ENCODE peak calls at places on chromosomes 13 and 19, in four cellular contexts. One of them, this sample, is unnamed.

GRCh38 chr19:13742756-13743155 is 21.6 kb upstream of the MRI1 start:
- DNase-seq in brain microvascular endothelial cell: no peak
- DNase-seq in CD8-positive, alpha-beta T cell: no peak
- DNase-seq in mucosa of descending colon: no peak
- DNase-seq in this sample: no peak

GRCh38 chr13:20136781-20137703 is 23.8 kb downstream of the GJA3 start:
- DNase-seq in brain microvascular endothelial cell: no peak
- DNase-seq in CD8-positive, alpha-beta T cell: no peak
- DNase-seq in mucosa of descending colon: peak; percentile 80
- DNase-seq in this sample: no peak

GRCh38 chr19:50796634-50797428 is 6.6 kb downstream of the ACP4 start:
- DNase-seq in brain microvascular endothelial cell: no peak
- DNase-seq in CD8-positive, alpha-beta T cell: no peak
- DNase-seq in mucosa of descending colon: no peak
- DNase-seq in this sample: no peak

GRCh38 chr13:105956891-105957290 is 578.6 kb downstream of the EFNB2 start:
- DNase-seq in brain microvascular endothelial cell: no peak
- DNase-seq in CD8-positive, alpha-beta T cell: no peak
- DNase-seq in mucosa of descending colon: no peak
- DNase-seq in this sample: no peak

GRCh38 chr13:48302920-48303330 is 626 bp upstream of the RB1 start:
- DNase-seq in brain microvascular endothelial cell: no peak
- DNase-seq in CD8-positive, alpha-beta T cell: no peak
- DNase-seq in mucosa of descending colon: no peak
- DNase-seq in this sample: no peak

GRCh38 chr13:109707044-109707794 is 79.2 kb downstream of the IRS2 start:
- DNase-seq in brain microvascular endothelial cell: no peak
- DNase-seq in CD8-positive, alpha-beta T cell: no peak
- DNase-seq in mucosa of descending colon: peak; percentile 62
- DNase-seq in this sample: no peak

GRCh38 chr13:95540848-95541247 is 11.7 kb upstream of the CLDN10 start:
- DNase-seq in brain microvascular endothelial cell: no peak
- DNase-seq in CD8-positive, alpha-beta T cell: no peak
- DNase-seq in mucosa of descending colon: no peak
- DNase-seq in this sample: no peak

GRCh38 chr13:30943881-30944280 is 11.4 kb downstream of the TEX26 start:
- DNase-seq in brain microvascular endothelial cell: no peak
- DNase-seq in CD8-positive, alpha-beta T cell: no peak
- DNase-seq in mucosa of descending colon: no peak
- DNase-seq in this sample: peak; percentile 6

GRCh38 chr19:16829822-16830289 is 658 bp downstream of the SIN3B start:
- DNase-seq in brain microvascular endothelial cell: no peak
- DNase-seq in CD8-positive, alpha-beta T cell: peak; percentile 49
- DNase-seq in mucosa of descending colon: peak; percentile 42
- DNase-seq in this sample: no peak

GRCh38 chr19:7985481-7985911 is 19.9 kb downstream of the ELAVL1 start:
- DNase-seq in brain microvascular endothelial cell: no peak
- DNase-seq in CD8-positive, alpha-beta T cell: no peak
- DNase-seq in mucosa of descending colon: no peak
- DNase-seq in this sample: no peak

GRCh38 chr19:45478454-45479238 is 10.8 kb downstream of the FOSB start:
- DNase-seq in brain microvascular endothelial cell: peak; percentile 92
- DNase-seq in CD8-positive, alpha-beta T cell: peak; percentile 93
- DNase-seq in mucosa of descending colon: peak; percentile 89
- DNase-seq in this sample: peak; percentile 96

GRCh38 chr19:46571495-46571894 is 29.6 kb upstream of the CALM3 start:
- DNase-seq in brain microvascular endothelial cell: peak; percentile 14
- DNase-seq in CD8-positive, alpha-beta T cell: no peak
- DNase-seq in mucosa of descending colon: no peak
- DNase-seq in this sample: peak; percentile 31

GRCh38 chr13:30744056-30744684 is 8.8 kb downstream of the ALOX5AP start:
- DNase-seq in brain microvascular endothelial cell: peak; percentile 65
- DNase-seq in CD8-positive, alpha-beta T cell: peak; percentile 86
- DNase-seq in mucosa of descending colon: peak; percentile 54
- DNase-seq in this sample: peak; percentile 54

GRCh38 chr13:113969311-113969972 is 4.4 kb downstream of the C13orf46 start:
- DNase-seq in brain microvascular endothelial cell: no peak
- DNase-seq in CD8-positive, alpha-beta T cell: no peak
- DNase-seq in mucosa of descending colon: peak; percentile 24
- DNase-seq in this sample: no peak

GRCh38 chr19:23597661-23598060 is 89.4 kb downstream of the ZNF675 start:
- DNase-seq in brain microvascular endothelial cell: no peak
- DNase-seq in CD8-positive, alpha-beta T cell: no peak
- DNase-seq in mucosa of descending colon: no peak
- DNase-seq in this sample: no peak

GRCh38 chr13:71751074-71751473 is 115.9 kb downstream of the DACH1 start:
- DNase-seq in brain microvascular endothelial cell: no peak
- DNase-seq in CD8-positive, alpha-beta T cell: no peak
- DNase-seq in mucosa of descending colon: no peak
- DNase-seq in this sample: no peak

GRCh38 chr13:91719033-91719432 is 320.6 kb downstream of the GPC5 start:
- DNase-seq in brain microvascular endothelial cell: peak; percentile 9
- DNase-seq in CD8-positive, alpha-beta T cell: no peak
- DNase-seq in mucosa of descending colon: no peak
- DNase-seq in this sample: peak; percentile 9

GRCh38 chr13:35283856-35284255 is 192.6 kb downstream of the MAB21L1 start:
- DNase-seq in brain microvascular endothelial cell: no peak
- DNase-seq in CD8-positive, alpha-beta T cell: no peak
- DNase-seq in mucosa of descending colon: no peak
- DNase-seq in this sample: peak; percentile 67

GRCh38 chr13:57748096-57748495 is 116.6 kb downstream of the PCDH17 start:
- DNase-seq in brain microvascular endothelial cell: no peak
- DNase-seq in CD8-positive, alpha-beta T cell: no peak
- DNase-seq in mucosa of descending colon: no peak
- DNase-seq in this sample: no peak

GRCh38 chr13:110812111-110812868 is 98.8 kb downstream of the ING1 start:
- DNase-seq in brain microvascular endothelial cell: no peak
- DNase-seq in CD8-positive, alpha-beta T cell: no peak
- DNase-seq in mucosa of descending colon: no peak
- DNase-seq in this sample: peak; percentile 9

GRCh38 chr13:34942732-34943674 is 933 bp downstream of the NBEA start:
- DNase-seq in brain microvascular endothelial cell: no peak
- DNase-seq in CD8-positive, alpha-beta T cell: peak; percentile 49
- DNase-seq in mucosa of descending colon: peak; percentile 50
- DNase-seq in this sample: no peak

GRCh38 chr19:45484273-45484945 is 12.4 kb downstream of the RTN2 start:
- DNase-seq in brain microvascular endothelial cell: peak; percentile 28
- DNase-seq in CD8-positive, alpha-beta T cell: no peak
- DNase-seq in mucosa of descending colon: no peak
- DNase-seq in this sample: peak; percentile 58

GRCh38 chr19:32743021-32743420 is 23.5 kb downstream of the TDRD12 start:
- DNase-seq in brain microvascular endothelial cell: no peak
- DNase-seq in CD8-positive, alpha-beta T cell: no peak
- DNase-seq in mucosa of descending colon: no peak
- DNase-seq in this sample: no peak

GRCh38 chr13:110644892-110645521 is 29.7 kb downstream of the NAXD start:
- DNase-seq in brain microvascular endothelial cell: peak; percentile 48
- DNase-seq in CD8-positive, alpha-beta T cell: peak; percentile 66
- DNase-seq in mucosa of descending colon: peak; percentile 69
- DNase-seq in this sample: peak; percentile 28

GRCh38 chr19:56309511-56310185 is 5.0 kb downstream of the ZSCAN5A start:
- DNase-seq in brain microvascular endothelial cell: peak; percentile 36
- DNase-seq in CD8-positive, alpha-beta T cell: peak; percentile 56
- DNase-seq in mucosa of descending colon: peak; percentile 72
- DNase-seq in this sample: peak; percentile 45

GRCh38 chr13:113596321-113597200 is 12.0 kb downstream of the TFDP1 start:
- DNase-seq in brain microvascular endothelial cell: no peak
- DNase-seq in CD8-positive, alpha-beta T cell: no peak
- DNase-seq in mucosa of descending colon: no peak
- DNase-seq in this sample: no peak

GRCh38 chr13:76715621-76716020 is 170.6 kb downstream of the KCTD12 start:
- DNase-seq in brain microvascular endothelial cell: no peak
- DNase-seq in CD8-positive, alpha-beta T cell: no peak
- DNase-seq in mucosa of descending colon: no peak
- DNase-seq in this sample: no peak

GRCh38 chr13:47121092-47121763 is 224.4 kb upstream of the HTR2A start:
- DNase-seq in brain microvascular endothelial cell: no peak
- DNase-seq in CD8-positive, alpha-beta T cell: no peak
- DNase-seq in mucosa of descending colon: no peak
- DNase-seq in this sample: no peak

GRCh38 chr13:47114030-47114429 is 217.2 kb upstream of the HTR2A start:
- DNase-seq in brain microvascular endothelial cell: peak; percentile 53
- DNase-seq in CD8-positive, alpha-beta T cell: no peak
- DNase-seq in mucosa of descending colon: no peak
- DNase-seq in this sample: peak; percentile 33

GRCh38 chr13:47117268-47117667 is 220.4 kb upstream of the HTR2A start:
- DNase-seq in brain microvascular endothelial cell: peak; percentile 79
- DNase-seq in CD8-positive, alpha-beta T cell: no peak
- DNase-seq in mucosa of descending colon: no peak
- DNase-seq in this sample: peak; percentile 73

GRCh38 chr13:47120284-47120683 is 223.4 kb upstream of the HTR2A start:
- DNase-seq in brain microvascular endothelial cell: no peak
- DNase-seq in CD8-positive, alpha-beta T cell: no peak
- DNase-seq in mucosa of descending colon: no peak
- DNase-seq in this sample: no peak

DNA sequence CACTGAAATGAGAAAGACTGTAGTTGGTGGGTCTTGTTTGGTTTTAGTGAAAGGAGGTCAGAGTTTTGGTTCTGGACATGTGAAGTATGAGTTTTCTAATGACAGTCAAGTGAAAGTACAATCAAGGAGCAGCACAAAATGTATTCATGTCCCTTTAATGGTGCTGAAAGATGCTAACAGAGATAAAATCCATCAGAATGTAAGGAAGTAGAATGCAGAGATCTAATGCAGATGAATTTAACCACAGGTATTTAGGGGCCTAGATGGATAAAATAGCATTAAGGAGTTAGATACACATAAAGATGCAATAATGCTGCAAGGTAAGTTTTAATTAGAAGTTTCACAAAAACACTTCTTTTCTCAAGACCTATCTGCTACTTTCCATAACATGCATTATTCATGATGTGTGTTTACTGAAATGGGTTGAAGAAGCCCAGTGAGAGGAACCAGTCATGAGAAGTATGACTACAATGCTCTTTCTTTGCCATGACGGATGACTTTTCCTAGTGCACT is 222.8 kb upstream of the HTR2A start:
- DNase-seq in brain microvascular endothelial cell: no peak
- DNase-seq in CD8-positive, alpha-beta T cell: no peak
- DNase-seq in mucosa of descending colon: no peak
- DNase-seq in this sample: no peak
- H3K4me3 ChIP-seq in brain microvascular endothelial cell: no peak overlapping the region
- H3K4me3 ChIP-seq in CD8-positive, alpha-beta T cell: no peak overlapping the region
- H3K4me3 ChIP-seq in mucosa of descending colon: no peak overlapping the region
- H3K4me3 ChIP-seq in this sample: no peak overlapping the region

GRCh38 chr13:22106058-22106457 is 435.2 kb downstream of the FGF9 start:
- DNase-seq in brain microvascular endothelial cell: no peak
- DNase-seq in CD8-positive, alpha-beta T cell: no peak
- DNase-seq in mucosa of descending colon: no peak
- DNase-seq in this sample: no peak

GRCh38 chr13:22103628-22104027 is 432.8 kb downstream of the FGF9 start:
- DNase-seq in brain microvascular endothelial cell: no peak
- DNase-seq in CD8-positive, alpha-beta T cell: no peak
- DNase-seq in mucosa of descending colon: no peak
- DNase-seq in this sample: no peak

GRCh38 chr13:22107549-22107948 is 436.7 kb downstream of the FGF9 start:
- DNase-seq in brain microvascular endothelial cell: no peak
- DNase-seq in CD8-positive, alpha-beta T cell: no peak
- DNase-seq in mucosa of descending colon: no peak
- DNase-seq in this sample: no peak

GRCh38 chr13:22102237-22102636 is 431.4 kb downstream of the FGF9 start:
- DNase-seq in brain microvascular endothelial cell: no peak
- DNase-seq in CD8-positive, alpha-beta T cell: no peak
- DNase-seq in mucosa of descending colon: no peak
- DNase-seq in this sample: no peak

DNA sequence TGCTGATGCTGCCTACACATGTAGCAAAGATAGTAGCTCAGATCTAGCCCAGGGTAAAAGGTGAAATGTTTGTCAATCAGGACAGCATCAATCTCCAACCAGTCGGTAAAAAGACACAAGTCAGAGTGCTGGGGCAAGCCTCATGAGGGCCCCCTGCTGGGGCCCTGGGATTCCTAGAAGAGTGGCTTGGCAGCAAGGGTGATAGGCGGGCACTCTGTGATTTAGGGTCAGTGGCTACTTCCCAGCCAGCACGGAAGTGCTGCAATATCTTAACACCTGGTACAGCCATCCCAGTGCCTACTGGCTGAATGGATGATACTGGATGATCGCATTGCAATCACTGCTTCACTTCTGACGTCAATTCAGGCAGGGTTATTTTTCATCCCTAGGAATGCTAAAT is 432.2 kb downstream of the FGF9 start:
- DNase-seq in brain microvascular endothelial cell: no peak
- DNase-seq in CD8-positive, alpha-beta T cell: no peak
- DNase-seq in mucosa of descending colon: peak; percentile 39
- DNase-seq in this sample: no peak
- TF ChIP-seq CTCF in brain microvascular endothelial cell: no peak
- TF ChIP-seq CTCF in CD8-positive, alpha-beta T cell: no peak
- TF ChIP-seq CTCF in mucosa of descending colon: no peak
- TF ChIP-seq CTCF in this sample: no peak

DNA sequence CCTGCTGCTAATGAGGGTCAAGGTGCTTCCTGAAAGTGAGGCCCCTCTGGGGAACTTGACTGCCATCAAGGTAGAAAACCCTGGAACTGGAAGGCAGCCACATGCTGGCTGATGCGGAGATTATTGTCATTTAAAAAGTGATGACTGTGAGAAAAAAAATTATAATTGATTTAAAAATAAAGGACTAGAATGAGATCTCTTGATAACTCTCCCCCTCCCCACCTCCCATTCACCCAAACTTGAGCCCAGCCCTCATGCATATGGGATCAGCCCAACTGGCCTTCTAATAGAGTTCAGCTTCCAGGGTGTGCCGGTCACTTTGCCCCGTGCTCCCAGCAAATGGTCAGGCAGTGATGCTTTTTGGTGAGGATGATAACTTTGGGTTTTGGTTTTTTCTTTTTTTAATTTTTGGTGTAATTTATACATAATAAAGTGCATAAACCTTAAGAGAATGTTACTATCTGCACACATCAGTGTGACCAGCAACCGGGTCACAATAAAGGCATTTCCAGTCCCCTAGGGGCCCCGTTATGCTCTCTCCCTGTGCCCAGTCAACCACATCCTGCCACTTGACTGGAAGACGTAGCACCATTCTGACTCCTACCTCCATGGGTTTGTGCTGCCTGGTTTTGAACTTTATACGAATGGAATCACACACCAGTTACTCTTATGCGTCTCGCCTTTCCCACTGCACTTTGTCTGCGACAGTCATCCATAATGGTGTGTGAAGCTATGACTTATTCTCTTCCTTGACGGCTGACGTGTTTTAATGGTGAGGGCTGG is 187.9 kb downstream of the USP12 start:
- DNase-seq in brain microvascular endothelial cell: no peak
- DNase-seq in CD8-positive, alpha-beta T cell: no peak
- DNase-seq in mucosa of descending colon: no peak
- DNase-seq in this sample: no peak
- H3K4me3 ChIP-seq in brain microvascular endothelial cell: no peak overlapping the region
- H3K4me3 ChIP-seq in CD8-positive, alpha-beta T cell: no peak overlapping the region
- H3K4me3 ChIP-seq in mucosa of descending colon: no peak overlapping the region
- H3K4me3 ChIP-seq in this sample: no peak overlapping the region

DNA sequence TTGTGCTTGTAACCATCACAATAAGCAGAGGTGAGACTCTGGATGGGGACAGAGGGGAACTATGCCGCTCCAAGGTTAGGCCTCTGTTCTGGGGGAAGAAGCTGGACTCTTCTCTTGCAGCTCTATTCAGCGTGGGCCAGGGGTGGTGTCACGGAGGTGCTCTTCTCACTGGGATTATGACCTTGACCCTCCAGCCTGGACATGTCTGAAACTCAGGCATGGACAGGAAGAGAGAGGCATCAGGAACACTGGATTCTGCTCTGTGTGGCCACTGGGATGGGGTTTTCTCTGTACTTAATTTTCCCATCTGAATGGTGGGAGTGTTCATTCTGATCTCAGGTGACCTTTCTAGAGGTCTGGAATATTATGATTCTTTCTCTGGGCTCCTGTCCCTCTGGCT is 7.6 kb downstream of the MEGF8 start:
- DNase-seq in brain microvascular endothelial cell: no peak
- DNase-seq in CD8-positive, alpha-beta T cell: no peak
- DNase-seq in mucosa of descending colon: no peak
- DNase-seq in this sample: no peak
- TF ChIP-seq CTCF in brain microvascular endothelial cell: no peak
- TF ChIP-seq CTCF in CD8-positive, alpha-beta T cell: no peak
- TF ChIP-seq CTCF in mucosa of descending colon: no peak
- TF ChIP-seq CTCF in this sample: no peak